ENCODE peak calls at places on chromosomes 12 and 14, in four cellular contexts. B, P, G and A are unnamed samples.
A peak's percentile ranks its signal among the peaks of the same experiment; 100 is the strongest.

GRCh38 chr12:78037707-78038106 is 207.0 kb downstream of the NAV3 start:
- DNase-seq in B (no peak), P (no peak), G (no peak), A (no peak)

GRCh38 chr12:82972624-82973023 is 285.9 kb downstream of the TMTC2 start:
- DNase-seq in B (no peak), P (no peak), G (no peak), A (no peak)

GRCh38 chr12:82530394-82530793 is 156.3 kb upstream of the TMTC2 start:
- DNase-seq in B (no peak), P (no peak), G (no peak), A (no peak)

GRCh38 chr14:67618617-67619063 is 1.1 kb upstream of the ARG2 start:
- DNase-seq in B (peak; percentile 67), P (peak; percentile 75), G (no peak), A (peak; percentile 47)

GRCh38 chr14:22906073-22906472 is 12.9 kb downstream of the RBM23 start:
- DNase-seq in B (no peak), P (no peak), G (no peak), A (no peak)

GRCh38 chr12:2982361-2982760 is 23.2 kb downstream of the TEAD4 start:
- DNase-seq in B (no peak), P (no peak), G (no peak), A (no peak)

GRCh38 chr12:54300732-54301427 is at the start of gene NFE2:
- DNase-seq in B (peak; percentile 63), P (peak; percentile 58), G (peak; percentile 85), A (peak; percentile 77)

GRCh38 chr14:22177870-22178269 is 411.2 kb downstream of the DAD1 start:
- DNase-seq in B (no peak), P (no peak), G (no peak), A (no peak)

GRCh38 chr12:34392741-34393085 is 370.4 kb downstream of the ALG10 start:
- DNase-seq in B (no peak), P (no peak), G (no peak), A (no peak)

GRCh38 chr14:74963178-74963704 is 7.8 kb upstream of the PGF start:
- DNase-seq in B (no peak), P (no peak), G (no peak), A (no peak)

GRCh38 chr14:82387699-82388098 is 854.0 kb upstream of the SEL1L start:
- DNase-seq in B (no peak), P (no peak), G (no peak), A (no peak)

GRCh38 chr12:57583008-57583831 is 7.8 kb upstream of the PIP4K2C start:
- DNase-seq in B (peak; percentile 96), P (peak; percentile 86), G (peak; percentile 76), A (peak; percentile 93)

GRCh38 chr14:103909531-103910261 is 18.6 kb upstream of the TDRD9 start:
- DNase-seq in B (no peak), P (no peak), G (no peak), A (no peak)

GRCh38 chr14:65222434-65222833 is 120.1 kb upstream of the MAX start:
- DNase-seq in B (no peak), P (no peak), G (peak; percentile 80), A (peak; percentile 53)

GRCh38 chr14:65252471-65253255 is 150.3 kb upstream of the MAX start:
- DNase-seq in B (no peak), P (no peak), G (no peak), A (no peak)

GRCh38 chr12:72011374-72011773 is 72.7 kb downstream of the TPH2 start:
- DNase-seq in B (no peak), P (no peak), G (no peak), A (no peak)

GRCh38 chr14:102778616-102779351 is 1.5 kb downstream of the TRAF3 start:
- DNase-seq in B (no peak), P (no peak), G (no peak), A (no peak)

GRCh38 chr12:109461846-109462766 is 15.0 kb downstream of the KCTD10 start:
- DNase-seq in B (peak; percentile 27), P (peak; percentile 43), G (no peak), A (peak; percentile 32)

GRCh38 chr12:6343518-6343917 is 1.6 kb upstream of the TNFRSF1A start:
- DNase-seq in B (no peak), P (no peak), G (no peak), A (peak; percentile 64)

GRCh38 chr12:111228916-111229666 is 139.8 kb downstream of the PHETA1 start:
- DNase-seq in B (no peak), P (no peak), G (no peak), A (no peak)

GRCh38 chr14:89855961-89856360 is 98.6 kb downstream of the EFCAB11 start:
- DNase-seq in B (no peak), P (no peak), G (no peak), A (no peak)

GRCh38 chr14:68253878-68254528 is 434.4 kb downstream of the RAD51B start:
- DNase-seq in B (no peak), P (no peak), G (no peak), A (no peak)

GRCh38 chr12:118358607-118359540 is 13.8 kb downstream of the TAOK3 start:
- DNase-seq in B (no peak), P (no peak), G (no peak), A (no peak)
- TF ChIP-seq PHF8 in B (no peak), P (no peak), G (no peak), A (no peak)

GRCh38 chr12:22333186-22333745 is 1.2 kb downstream of the ST8SIA1 start:
- DNase-seq in B (no peak), P (no peak), G (no peak), A (no peak)
- TF ChIP-seq PHF8 in B (no peak), P (no peak), G (no peak), A (no peak)

DNA sequence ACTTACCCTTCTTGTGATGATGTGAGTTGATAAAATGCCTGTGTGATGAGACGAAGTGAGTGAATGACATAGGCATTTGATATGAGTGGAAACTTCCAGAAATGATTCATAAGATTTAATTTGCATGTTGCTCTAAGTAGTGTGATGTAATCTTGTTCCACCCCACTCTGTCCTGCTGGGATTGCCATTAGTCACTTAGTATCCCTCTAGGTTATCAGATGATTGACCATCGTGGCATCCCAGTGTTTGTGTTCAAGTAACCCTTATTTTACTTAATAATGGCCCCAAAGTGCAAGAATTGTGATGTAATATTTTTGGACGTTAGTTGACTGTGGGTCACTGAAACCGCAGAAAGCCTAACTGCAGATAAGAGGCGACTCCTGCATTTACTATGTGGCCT is 214.4 kb upstream of the DIO2 start:
- DNase-seq in B (peak; percentile 29), P (no peak), G (no peak), A (no peak)
- TF ChIP-seq PHF8 in B (no peak), P (no peak), G (no peak), A (no peak)

DNA sequence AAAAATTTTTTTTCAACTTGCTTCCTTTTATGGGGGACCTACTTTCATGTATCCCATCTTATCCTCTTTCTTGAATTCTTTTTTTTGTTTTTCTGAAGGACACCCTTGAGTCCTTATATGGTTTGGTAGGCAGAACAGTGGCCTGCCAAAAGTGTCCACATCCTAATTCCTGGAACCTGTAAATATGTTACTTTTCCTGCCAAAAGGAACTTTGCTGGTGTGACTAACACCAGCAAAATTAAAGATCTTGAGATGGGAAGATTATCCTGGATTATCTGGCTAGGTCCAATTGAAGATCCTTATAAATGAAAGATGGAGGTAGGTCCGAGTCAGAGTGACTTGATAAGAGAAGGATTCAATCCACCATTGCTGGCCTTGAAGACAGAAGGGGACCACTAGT is 5.3 kb downstream of the NUBPL start:
- DNase-seq in B (no peak), P (no peak), G (no peak), A (no peak)
- TF ChIP-seq PHF8 in B (no peak), P (no peak), G (no peak), A (no peak)

GRCh38 chr14:99316281-99317163 is 44.5 kb upstream of the BCL11B start:
- DNase-seq in B (peak; percentile 73), P (peak; percentile 92), G (peak; percentile 37), A (no peak)

GRCh38 chr14:99314623-99315022 is 42.6 kb upstream of the BCL11B start:
- DNase-seq in B (no peak), P (no peak), G (peak; percentile 38), A (no peak)

GRCh38 chr14:99315197-99315596 is 43.2 kb upstream of the BCL11B start:
- DNase-seq in B (no peak), P (peak; percentile 38), G (no peak), A (no peak)

GRCh38 chr14:99312106-99312505 is 40.1 kb upstream of the BCL11B start:
- DNase-seq in B (no peak), P (no peak), G (peak; percentile 32), A (no peak)

GRCh38 chr14:99313234-99313633 is 41.2 kb upstream of the BCL11B start:
- DNase-seq in B (no peak), P (no peak), G (no peak), A (no peak)
- TF ChIP-seq PHF8 in B (no peak), P (no peak), G (no peak), A (no peak)

DNA sequence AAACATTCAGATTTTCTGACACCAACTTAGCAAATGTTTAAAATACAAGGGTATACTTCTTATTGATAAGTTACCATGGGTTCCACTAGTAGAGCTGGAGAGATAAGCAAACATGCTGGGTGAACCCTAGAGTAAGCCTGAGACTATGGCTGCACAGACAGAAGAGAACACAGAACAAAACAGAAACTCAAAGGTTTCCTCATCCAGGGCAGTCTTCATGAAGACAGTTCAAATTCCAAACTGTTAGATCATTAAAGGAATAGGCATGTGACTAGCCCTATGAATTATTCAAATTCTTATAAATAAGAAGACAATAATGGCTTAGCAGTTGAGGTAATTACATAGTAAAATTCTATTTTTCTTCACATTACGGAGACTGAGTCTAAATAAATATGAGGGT is 28.1 kb downstream of the BTBD7 start:
- DNase-seq in B (no peak), P (peak; percentile 25), G (no peak), A (no peak)
- TF ChIP-seq PHF8 in B (no peak), P (no peak), G (no peak), A (no peak)

GRCh38 chr12:85350356-85350755 is 70.3 kb downstream of the ALX1 start:
- DNase-seq in B (no peak), P (no peak), G (no peak), A (no peak)
- TF ChIP-seq PHF8 in B (no peak), P (no peak), G (no peak), A (no peak)

GRCh38 chr14:54567224-54567633 is 301 bp downstream of the SAMD4A start:
- DNase-seq in B (no peak), P (no peak), G (peak; percentile 74), A (peak; percentile 28)
- TF ChIP-seq PHF8 in B (no peak), P (no peak), G (no peak), A (no peak)